ENCODE peak calls at places on chromosomes 1 and 21, in seven cellular contexts. One of them, this sample, is unnamed.

GRCh38 chr1:179954494-179955317 is at the start of gene CEP350:
- DNase-seq in IMR-90: peak
- DNase-seq in astrocyte of the spinal cord: peak
- DNase-seq in HFF-Myc: peak
- DNase-seq in A549: peak
- DNase-seq in astrocyte: peak
- DNase-seq in thoracic aorta: peak
- DNase-seq in this sample: peak

GRCh38 chr1:183243190-183244065 is 57.4 kb downstream of the LAMC2 start:
- DNase-seq in thoracic aorta: no peak
- DNase-seq in HFF-Myc: no peak
- DNase-seq in astrocyte of the spinal cord: no peak
- DNase-seq in IMR-90: no peak
- DNase-seq in A549: no peak
- DNase-seq in astrocyte: no peak
- DNase-seq in this sample: peak

GRCh38 chr21:41220208-41220733 is 52.3 kb downstream of the BACE2 start:
- DNase-seq in HFF-Myc: no peak
- DNase-seq in thoracic aorta: no peak
- DNase-seq in astrocyte of the spinal cord: no peak
- DNase-seq in A549: no peak
- DNase-seq in astrocyte: no peak
- DNase-seq in IMR-90: no peak
- DNase-seq in this sample: peak

GRCh38 chr1:225760531-225760930 is 17.1 kb upstream of the SRP9 start:
- DNase-seq in IMR-90: no peak
- DNase-seq in HFF-Myc: no peak
- DNase-seq in astrocyte: no peak
- DNase-seq in astrocyte of the spinal cord: no peak
- DNase-seq in A549: no peak
- DNase-seq in thoracic aorta: no peak
- DNase-seq in this sample: no peak

GRCh38 chr21:17491716-17492414 is 21.0 kb upstream of the CXADR start:
- DNase-seq in thoracic aorta: peak
- DNase-seq in IMR-90: peak
- DNase-seq in HFF-Myc: peak
- DNase-seq in astrocyte of the spinal cord: peak
- DNase-seq in A549: peak
- DNase-seq in astrocyte: peak
- DNase-seq in this sample: peak

GRCh38 chr1:33266766-33267165 is 10.5 kb downstream of the ZNF362 start:
- DNase-seq in astrocyte of the spinal cord: no peak
- DNase-seq in thoracic aorta: no peak
- DNase-seq in IMR-90: no peak
- DNase-seq in A549: no peak
- DNase-seq in astrocyte: no peak
- DNase-seq in HFF-Myc: no peak
- DNase-seq in this sample: no peak

GRCh38 chr1:184489908-184490307 is 103.1 kb downstream of the C1orf21 start:
- DNase-seq in thoracic aorta: no peak
- DNase-seq in IMR-90: no peak
- DNase-seq in astrocyte: no peak
- DNase-seq in A549: no peak
- DNase-seq in astrocyte of the spinal cord: no peak
- DNase-seq in HFF-Myc: no peak
- DNase-seq in this sample: no peak

GRCh38 chr1:230105754-230106625 is 39.0 kb downstream of the GALNT2 start:
- DNase-seq in astrocyte: peak
- DNase-seq in thoracic aorta: no peak
- DNase-seq in A549: peak
- DNase-seq in astrocyte of the spinal cord: peak
- DNase-seq in HFF-Myc: no peak
- DNase-seq in IMR-90: peak
- DNase-seq in this sample: peak

GRCh38 chr1:29121516-29121937 is 2.2 kb downstream of the TMEM200B start:
- DNase-seq in IMR-90: no peak
- DNase-seq in A549: no peak
- DNase-seq in astrocyte of the spinal cord: peak
- DNase-seq in HFF-Myc: no peak
- DNase-seq in astrocyte: no peak
- DNase-seq in thoracic aorta: no peak
- DNase-seq in this sample: no peak

GRCh38 chr1:29122987-29123870 is 474 bp downstream of the TMEM200B start:
- DNase-seq in thoracic aorta: no peak
- DNase-seq in HFF-Myc: no peak
- DNase-seq in astrocyte of the spinal cord: peak
- DNase-seq in A549: no peak
- DNase-seq in astrocyte: peak
- DNase-seq in IMR-90: peak
- DNase-seq in this sample: peak

GRCh38 chr1:29121951-29122661 is 1.6 kb downstream of the TMEM200B start:
- DNase-seq in astrocyte: no peak
- DNase-seq in A549: no peak
- DNase-seq in thoracic aorta: no peak
- DNase-seq in IMR-90: peak
- DNase-seq in astrocyte of the spinal cord: peak
- DNase-seq in HFF-Myc: no peak
- DNase-seq in this sample: peak

GRCh38 chr1:29123871-29124365 is at the start of gene TMEM200B:
- DNase-seq in IMR-90: no peak
- DNase-seq in astrocyte of the spinal cord: peak
- DNase-seq in A549: no peak
- DNase-seq in astrocyte: no peak
- DNase-seq in HFF-Myc: no peak
- DNase-seq in thoracic aorta: no peak
- DNase-seq in this sample: no peak

GRCh38 chr1:29122662-29122986 is 1.1 kb downstream of the TMEM200B start:
- DNase-seq in IMR-90: peak
- DNase-seq in A549: no peak
- DNase-seq in astrocyte of the spinal cord: peak
- DNase-seq in thoracic aorta: no peak
- DNase-seq in astrocyte: peak
- DNase-seq in HFF-Myc: no peak
- DNase-seq in this sample: peak
- TF ChIP-seq CTCF in IMR-90: no peak
- TF ChIP-seq CTCF in A549: no peak
- TF ChIP-seq CTCF in astrocyte of the spinal cord: no peak
- TF ChIP-seq CTCF in thoracic aorta: no peak
- TF ChIP-seq CTCF in astrocyte: no peak
- TF ChIP-seq CTCF in HFF-Myc: no peak
- TF ChIP-seq CTCF in this sample: no peak

DNA sequence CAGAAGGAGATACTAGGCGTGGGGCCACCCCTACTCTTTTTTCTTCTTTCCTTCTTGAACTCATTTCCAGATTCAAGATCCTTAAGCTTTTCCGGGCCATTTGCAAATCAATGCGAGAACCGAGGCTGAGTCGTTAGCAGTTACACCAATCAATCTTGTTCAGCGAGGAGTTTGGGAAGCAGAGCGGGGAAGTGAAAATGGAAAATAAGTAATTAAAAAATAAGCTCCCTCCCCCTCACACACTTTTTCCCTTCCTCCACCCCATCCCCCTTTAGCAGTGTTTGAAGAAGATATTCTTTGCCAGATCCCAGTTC is 1.7 kb upstream of the NEGR1 start:
- DNase-seq in HFF-Myc: no peak
- DNase-seq in astrocyte: no peak
- DNase-seq in astrocyte of the spinal cord: peak
- DNase-seq in thoracic aorta: no peak
- DNase-seq in A549: peak
- DNase-seq in IMR-90: no peak
- DNase-seq in this sample: no peak
- H3K4me3 ChIP-seq in HFF-Myc: peak
- H3K4me3 ChIP-seq in astrocyte: peak
- H3K4me3 ChIP-seq in astrocyte of the spinal cord: peak
- H3K4me3 ChIP-seq in thoracic aorta: peak
- H3K4me3 ChIP-seq in A549: peak
- H3K4me3 ChIP-seq in IMR-90: peak
- H3K4me3 ChIP-seq in this sample: peak

GRCh38 chr1:207404849-207405525 is 49.1 kb upstream of the CR2 start:
- DNase-seq in IMR-90: peak
- DNase-seq in A549: peak
- DNase-seq in thoracic aorta: no peak
- DNase-seq in HFF-Myc: peak
- DNase-seq in astrocyte: peak
- DNase-seq in astrocyte of the spinal cord: peak
- DNase-seq in this sample: peak
- TF ChIP-seq CTCF in IMR-90: peak
- TF ChIP-seq CTCF in A549: peak
- TF ChIP-seq CTCF in thoracic aorta: peak
- TF ChIP-seq CTCF in HFF-Myc: peak
- TF ChIP-seq CTCF in astrocyte: peak
- TF ChIP-seq CTCF in astrocyte of the spinal cord: peak
- TF ChIP-seq CTCF in this sample: peak

GRCh38 chr1:223133301-223133823 is 9.7 kb downstream of the TLR5 start:
- DNase-seq in thoracic aorta: no peak
- DNase-seq in IMR-90: no peak
- DNase-seq in A549: no peak
- DNase-seq in HFF-Myc: no peak
- DNase-seq in astrocyte: no peak
- DNase-seq in astrocyte of the spinal cord: no peak
- DNase-seq in this sample: no peak
- H3K4me3 ChIP-seq in thoracic aorta: peak
- H3K4me3 ChIP-seq in IMR-90: no peak
- H3K4me3 ChIP-seq in A549: peak
- H3K4me3 ChIP-seq in HFF-Myc: no peak
- H3K4me3 ChIP-seq in astrocyte: no peak
- H3K4me3 ChIP-seq in astrocyte of the spinal cord: no peak
- H3K4me3 ChIP-seq in this sample: peak

GRCh38 chr1:3908886-3909517 is 8.9 kb upstream of the C1orf174 start:
- DNase-seq in astrocyte: no peak
- DNase-seq in A549: no peak
- DNase-seq in HFF-Myc: no peak
- DNase-seq in thoracic aorta: no peak
- DNase-seq in IMR-90: no peak
- DNase-seq in astrocyte of the spinal cord: no peak
- DNase-seq in this sample: no peak

GRCh38 chr1:3910049-3910731 is 10.1 kb upstream of the C1orf174 start:
- DNase-seq in astrocyte of the spinal cord: no peak
- DNase-seq in A549: no peak
- DNase-seq in IMR-90: no peak
- DNase-seq in HFF-Myc: no peak
- DNase-seq in astrocyte: no peak
- DNase-seq in thoracic aorta: no peak
- DNase-seq in this sample: no peak

GRCh38 chr1:3910769-3911520 is 10.9 kb upstream of the C1orf174 start:
- DNase-seq in HFF-Myc: no peak
- DNase-seq in thoracic aorta: no peak
- DNase-seq in astrocyte: no peak
- DNase-seq in astrocyte of the spinal cord: peak
- DNase-seq in IMR-90: peak
- DNase-seq in A549: peak
- DNase-seq in this sample: peak

GRCh38 chr1:3911521-3911845 is 11.4 kb upstream of the C1orf174 start:
- DNase-seq in astrocyte: no peak
- DNase-seq in A549: no peak
- DNase-seq in astrocyte of the spinal cord: no peak
- DNase-seq in IMR-90: no peak
- DNase-seq in thoracic aorta: no peak
- DNase-seq in HFF-Myc: no peak
- DNase-seq in this sample: no peak

GRCh38 chr1:3909615-3910014 is 9.5 kb upstream of the C1orf174 start:
- DNase-seq in A549: no peak
- DNase-seq in thoracic aorta: no peak
- DNase-seq in astrocyte: no peak
- DNase-seq in astrocyte of the spinal cord: no peak
- DNase-seq in HFF-Myc: no peak
- DNase-seq in IMR-90: no peak
- DNase-seq in this sample: no peak
- TF ChIP-seq CTCF in A549: no peak
- TF ChIP-seq CTCF in thoracic aorta: no peak
- TF ChIP-seq CTCF in astrocyte: no peak
- TF ChIP-seq CTCF in astrocyte of the spinal cord: no peak
- TF ChIP-seq CTCF in HFF-Myc: no peak
- TF ChIP-seq CTCF in IMR-90: no peak
- TF ChIP-seq CTCF in this sample: no peak